ENCODE peak calls at places on chromosomes 7 and 10, in nine cellular contexts. V, M, R, A, G, N, O, X and F are unnamed samples.

GRCh38 chr7:111873963-111874693 is 311.8 kb upstream of the IMMP2L start:
- DNase-seq in V (no peak), M (no peak), R (no peak), A (no peak), G (no peak), N (no peak), O (no peak), X (no peak), F (no peak)

GRCh38 chr10:31004611-31005193 is 27.0 kb downstream of the ZNF438 start:
- DNase-seq in V (no peak), M (no peak), R (no peak), A (no peak), G (no peak), N (no peak), O (no peak), X (no peak), F (no peak)

GRCh38 chr7:128215281-128215680 is 25.8 kb upstream of the LEP start:
- DNase-seq in V (no peak), M (no peak), R (no peak), A (no peak), G (no peak), N (no peak), O (no peak), X (no peak), F (no peak)

GRCh38 chr10:69051303-69051702 is 36.6 kb upstream of the SRGN start:
- DNase-seq in V (no peak), M (peak; percentile 78), R (no peak), A (no peak), G (no peak), N (no peak), O (no peak), X (no peak), F (peak; percentile 44)

GRCh38 chr10:11242443-11243386 is 225.0 kb downstream of the CELF2 start:
- DNase-seq in V (no peak), M (no peak), R (no peak), A (peak; percentile 76), G (no peak), N (no peak), O (no peak), X (no peak), F (no peak)

GRCh38 chr10:14554843-14555205 is 219.9 kb downstream of the FAM107B start:
- DNase-seq in V (no peak), M (no peak), R (no peak), A (no peak), G (no peak), N (no peak), O (no peak), X (no peak), F (no peak)

GRCh38 chr7:137476937-137477336 is 133.4 kb upstream of the PTN start:
- DNase-seq in V (no peak), M (no peak), R (no peak), A (no peak), G (no peak), N (no peak), O (no peak), X (no peak), F (no peak)

GRCh38 chr10:106147050-106147449 is 1017.5 kb downstream of the SORCS1 start:
- DNase-seq in V (peak; percentile 35), M (no peak), R (no peak), A (no peak), G (no peak), N (no peak), O (no peak), X (no peak), F (no peak)

GRCh38 chr7:117117172-117117571 is 163.9 kb downstream of the ST7 start:
- DNase-seq in V (no peak), M (no peak), R (no peak), A (no peak), G (no peak), N (no peak), O (no peak), X (no peak), F (no peak)

GRCh38 chr7:65475734-65476319 is 102.2 kb downstream of the ZNF92 start:
- DNase-seq in V (no peak), M (no peak), R (peak; percentile 19), A (no peak), G (no peak), N (no peak), O (no peak), X (no peak), F (no peak)

GRCh38 chr10:70664702-70665195 is 7.6 kb upstream of the ADAMTS14 start:
- DNase-seq in V (peak; percentile 78), M (peak; percentile 25), R (no peak), A (peak; percentile 31), G (no peak), N (no peak), O (no peak), X (no peak), F (no peak)

DNA sequence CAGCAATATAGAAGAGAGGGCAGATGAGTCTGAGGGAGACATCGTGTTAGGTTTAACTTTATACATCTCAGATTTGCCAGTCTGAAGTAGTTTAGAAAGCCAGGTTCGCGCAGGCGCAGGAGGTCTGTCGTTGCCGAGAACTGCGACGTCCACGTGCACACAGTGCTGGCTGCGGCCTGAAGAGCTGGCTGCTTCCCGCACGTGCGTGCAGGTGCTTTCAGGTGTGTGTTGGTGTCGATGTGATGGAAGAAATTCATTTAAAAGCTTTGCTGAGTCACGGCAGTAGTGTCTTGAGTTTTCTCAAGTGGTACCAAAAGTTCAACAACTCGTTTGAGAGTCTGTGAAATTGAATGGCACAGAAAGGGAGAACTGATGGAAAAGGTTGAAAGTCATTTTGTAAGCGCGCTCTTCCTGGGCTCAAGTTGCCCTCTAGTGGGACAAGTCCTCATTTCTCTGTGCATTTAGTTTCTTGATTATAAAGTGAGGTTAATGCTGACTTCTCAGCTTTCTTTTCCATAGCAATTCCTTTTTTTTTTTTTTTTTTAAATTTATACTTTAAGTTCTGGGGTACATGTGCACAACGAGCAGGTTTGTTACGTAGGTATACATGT is 18.7 kb downstream of the WDR37 start:
- DNase-seq in V (peak; percentile 32), M (no peak), R (no peak), A (no peak), G (no peak), N (no peak), O (no peak), X (no peak), F (no peak)
- TF ChIP-seq CTCF in V (peak; percentile 34), M (no peak), R (no peak), A (peak; percentile 28), G (no peak), N (no peak), O (no peak), X (no peak), F (no peak)

DNA sequence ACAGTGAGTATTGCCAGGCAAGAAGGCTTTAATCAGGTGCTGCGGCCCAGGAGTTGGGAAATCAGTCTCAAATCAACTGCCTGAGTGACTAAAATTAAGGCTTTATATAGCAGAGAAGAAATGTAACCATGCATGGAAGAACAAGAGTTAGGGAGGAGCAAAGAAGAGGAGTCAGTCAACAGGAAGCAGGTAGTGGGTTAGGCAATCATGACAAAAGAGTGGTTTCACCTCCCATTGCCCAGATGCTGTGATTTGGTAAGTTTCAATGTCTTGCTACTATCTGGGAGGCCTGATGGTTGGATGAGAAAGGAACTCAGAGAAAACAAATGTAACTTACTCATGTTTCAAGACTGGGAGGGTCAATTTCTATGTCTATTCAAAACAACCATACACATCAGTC is 998.3 kb downstream of the GATA3 start:
- DNase-seq in V (no peak), M (no peak), R (no peak), A (no peak), G (no peak), N (no peak), O (no peak), X (no peak), F (no peak)
- TF ChIP-seq CTCF in V (no peak), M (no peak), R (no peak), A (no peak), G (no peak), N (no peak), O (no peak), X (no peak), F (no peak)

GRCh38 chr7:30596043-30596641 is 1.5 kb downstream of the GARS1 start:
- DNase-seq in V (peak; percentile 60), M (no peak), R (peak; percentile 42), A (no peak), G (peak; percentile 6), N (peak; percentile 8), O (no peak), X (no peak), F (no peak)
- TF ChIP-seq CTCF in V (no peak), M (no peak), R (peak; percentile 24), A (no peak), G (no peak), N (no peak), O (no peak), X (no peak), F (no peak)

GRCh38 chr7:80063855-80064254 is 70.8 kb upstream of the GNAI1 start:
- DNase-seq in V (no peak), M (no peak), R (no peak), A (no peak), G (no peak), N (no peak), O (no peak), X (no peak), F (no peak)

GRCh38 chr7:80057503-80057902 is 77.1 kb upstream of the GNAI1 start:
- DNase-seq in V (no peak), M (no peak), R (no peak), A (no peak), G (no peak), N (no peak), O (no peak), X (no peak), F (no peak)

GRCh38 chr7:80054356-80054755 is 80.3 kb upstream of the GNAI1 start:
- DNase-seq in V (no peak), M (no peak), R (no peak), A (no peak), G (no peak), N (no peak), O (no peak), X (no peak), F (no peak)

DNA sequence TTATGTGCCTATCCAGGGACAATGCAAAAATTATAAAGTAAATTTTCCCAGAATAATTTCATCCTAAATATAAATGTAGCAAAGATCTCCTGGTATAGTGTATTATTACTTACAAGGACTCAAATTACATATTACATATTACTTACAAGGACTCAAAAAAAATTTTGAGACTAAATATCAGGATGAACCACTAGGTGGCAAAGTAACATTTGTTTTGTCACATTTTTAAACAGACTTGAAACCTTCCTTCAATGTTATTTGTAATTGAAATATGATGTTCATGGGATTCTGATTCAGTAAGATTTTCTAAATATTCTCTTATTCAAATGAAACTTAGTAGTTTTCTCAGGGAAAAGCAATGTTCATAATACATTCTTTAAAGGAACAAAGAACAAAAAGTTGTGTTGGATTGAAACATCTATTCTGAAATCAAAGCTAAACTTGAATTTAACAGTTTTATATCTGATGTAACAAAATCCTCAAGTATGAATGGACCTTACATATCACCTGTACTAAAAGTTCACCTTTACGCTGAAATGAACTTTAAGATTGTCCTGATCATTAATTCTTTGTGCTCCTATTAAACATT is 74.3 kb upstream of the GNAI1 start:
- DNase-seq in V (peak; percentile 44), M (no peak), R (no peak), A (no peak), G (no peak), N (no peak), O (no peak), X (no peak), F (no peak)
- TF ChIP-seq CTCF in V (peak; percentile 87), M (no peak), R (peak; percentile 15), A (peak; percentile 53), G (no peak), N (peak; percentile 60), O (no peak), X (peak; percentile 38), F (no peak)